ENCODE peak calls at places on chromosome 12, in eight cellular contexts. One of them, this sample, is unnamed.

GRCh38 chr12:14910090-14910915 is 24.6 kb upstream of the MGP start:
- DNase-seq in IMR-90: peak
- DNase-seq in left ventricle myocardium inferior: no peak
- DNase-seq in H9: no peak
- DNase-seq in foreskin keratinocyte: peak
- DNase-seq in right cardiac atrium: no peak
- DNase-seq in lower lobe of right lung: no peak
- DNase-seq in pancreas: no peak
- DNase-seq in this sample: no peak

GRCh38 chr12:92108651-92109050 is 37.0 kb downstream of the BTG1 start:
- DNase-seq in foreskin keratinocyte: no peak
- DNase-seq in right cardiac atrium: no peak
- DNase-seq in IMR-90: peak
- DNase-seq in pancreas: no peak
- DNase-seq in lower lobe of right lung: peak
- DNase-seq in left ventricle myocardium inferior: no peak
- DNase-seq in H9: no peak
- DNase-seq in this sample: peak

GRCh38 chr12:101670007-101670671 is 27.3 kb upstream of the CHPT1 start:
- DNase-seq in lower lobe of right lung: no peak
- DNase-seq in left ventricle myocardium inferior: no peak
- DNase-seq in IMR-90: peak
- DNase-seq in pancreas: no peak
- DNase-seq in H9: no peak
- DNase-seq in right cardiac atrium: no peak
- DNase-seq in foreskin keratinocyte: peak
- DNase-seq in this sample: peak

GRCh38 chr12:62930546-62931425 is 4.2 kb downstream of the PPM1H start:
- DNase-seq in H9: no peak
- DNase-seq in right cardiac atrium: no peak
- DNase-seq in left ventricle myocardium inferior: no peak
- DNase-seq in foreskin keratinocyte: no peak
- DNase-seq in pancreas: no peak
- DNase-seq in IMR-90: peak
- DNase-seq in lower lobe of right lung: no peak
- DNase-seq in this sample: no peak

GRCh38 chr12:59736359-59736758 is 140.5 kb downstream of the SLC16A7 start:
- DNase-seq in left ventricle myocardium inferior: no peak
- DNase-seq in lower lobe of right lung: no peak
- DNase-seq in H9: no peak
- DNase-seq in pancreas: no peak
- DNase-seq in IMR-90: no peak
- DNase-seq in foreskin keratinocyte: no peak
- DNase-seq in right cardiac atrium: no peak
- DNase-seq in this sample: no peak

GRCh38 chr12:92365836-92366235 is 220.2 kb upstream of the BTG1 start:
- DNase-seq in H9: no peak
- DNase-seq in IMR-90: no peak
- DNase-seq in pancreas: no peak
- DNase-seq in foreskin keratinocyte: no peak
- DNase-seq in left ventricle myocardium inferior: no peak
- DNase-seq in right cardiac atrium: no peak
- DNase-seq in lower lobe of right lung: no peak
- DNase-seq in this sample: no peak

GRCh38 chr12:107955966-107956643 is 173.0 kb upstream of the WSCD2 start:
- DNase-seq in pancreas: no peak
- DNase-seq in left ventricle myocardium inferior: no peak
- DNase-seq in right cardiac atrium: no peak
- DNase-seq in IMR-90: no peak
- DNase-seq in H9: no peak
- DNase-seq in lower lobe of right lung: no peak
- DNase-seq in foreskin keratinocyte: no peak
- DNase-seq in this sample: no peak

GRCh38 chr12:72028966-72029365 is 90.3 kb downstream of the TPH2 start:
- DNase-seq in pancreas: no peak
- DNase-seq in foreskin keratinocyte: no peak
- DNase-seq in right cardiac atrium: no peak
- DNase-seq in lower lobe of right lung: no peak
- DNase-seq in left ventricle myocardium inferior: no peak
- DNase-seq in H9: no peak
- DNase-seq in IMR-90: no peak
- DNase-seq in this sample: no peak

GRCh38 chr12:113370923-113371682 is 12.7 kb downstream of the PLBD2 start:
- DNase-seq in H9: no peak
- DNase-seq in foreskin keratinocyte: no peak
- DNase-seq in pancreas: no peak
- DNase-seq in IMR-90: no peak
- DNase-seq in left ventricle myocardium inferior: no peak
- DNase-seq in right cardiac atrium: no peak
- DNase-seq in lower lobe of right lung: no peak
- DNase-seq in this sample: no peak

GRCh38 chr12:109728921-109729836 is 15.6 kb downstream of the FAM222A start:
- DNase-seq in left ventricle myocardium inferior: peak
- DNase-seq in pancreas: peak
- DNase-seq in lower lobe of right lung: peak
- DNase-seq in H9: peak
- DNase-seq in IMR-90: no peak
- DNase-seq in right cardiac atrium: no peak
- DNase-seq in foreskin keratinocyte: no peak
- DNase-seq in this sample: no peak

GRCh38 chr12:123119808-123120207 is 31.1 kb downstream of the PITPNM2 start:
- DNase-seq in right cardiac atrium: no peak
- DNase-seq in pancreas: no peak
- DNase-seq in foreskin keratinocyte: no peak
- DNase-seq in lower lobe of right lung: no peak
- DNase-seq in IMR-90: no peak
- DNase-seq in H9: no peak
- DNase-seq in left ventricle myocardium inferior: no peak
- DNase-seq in this sample: no peak

GRCh38 chr12:108231909-108232434 is 102.9 kb downstream of the WSCD2 start:
- DNase-seq in pancreas: no peak
- DNase-seq in H9: no peak
- DNase-seq in foreskin keratinocyte: no peak
- DNase-seq in right cardiac atrium: no peak
- DNase-seq in left ventricle myocardium inferior: no peak
- DNase-seq in IMR-90: no peak
- DNase-seq in lower lobe of right lung: no peak
- DNase-seq in this sample: no peak

GRCh38 chr12:23630524-23630923 is 318.9 kb downstream of the SOX5 start:
- DNase-seq in IMR-90: no peak
- DNase-seq in pancreas: no peak
- DNase-seq in foreskin keratinocyte: no peak
- DNase-seq in right cardiac atrium: no peak
- DNase-seq in left ventricle myocardium inferior: no peak
- DNase-seq in H9: no peak
- DNase-seq in lower lobe of right lung: no peak
- DNase-seq in this sample: no peak
- H3K27ac ChIP-seq in IMR-90: no peak
- H3K27ac ChIP-seq in pancreas: no peak
- H3K27ac ChIP-seq in foreskin keratinocyte: no peak
- H3K27ac ChIP-seq in right cardiac atrium: no peak
- H3K27ac ChIP-seq in left ventricle myocardium inferior: no peak
- H3K27ac ChIP-seq in H9: no peak
- H3K27ac ChIP-seq in lower lobe of right lung: no peak
- H3K27ac ChIP-seq in this sample: no peak

GRCh38 chr12:120363274-120363855 is 5.6 kb downstream of the MSI1 start:
- DNase-seq in left ventricle myocardium inferior: no peak
- DNase-seq in lower lobe of right lung: no peak
- DNase-seq in right cardiac atrium: no peak
- DNase-seq in pancreas: no peak
- DNase-seq in foreskin keratinocyte: no peak
- DNase-seq in H9: no peak
- DNase-seq in IMR-90: no peak
- DNase-seq in this sample: no peak

GRCh38 chr12:120364487-120364886 is 4.5 kb downstream of the MSI1 start:
- DNase-seq in pancreas: no peak
- DNase-seq in right cardiac atrium: no peak
- DNase-seq in lower lobe of right lung: no peak
- DNase-seq in left ventricle myocardium inferior: no peak
- DNase-seq in H9: no peak
- DNase-seq in IMR-90: no peak
- DNase-seq in foreskin keratinocyte: no peak
- DNase-seq in this sample: no peak

GRCh38 chr12:120359159-120359527 is 9.8 kb downstream of the MSI1 start:
- DNase-seq in foreskin keratinocyte: no peak
- DNase-seq in IMR-90: no peak
- DNase-seq in right cardiac atrium: no peak
- DNase-seq in left ventricle myocardium inferior: no peak
- DNase-seq in pancreas: no peak
- DNase-seq in lower lobe of right lung: no peak
- DNase-seq in H9: no peak
- DNase-seq in this sample: no peak

GRCh38 chr12:120362516-120363273 is 6.3 kb downstream of the MSI1 start:
- DNase-seq in pancreas: no peak
- DNase-seq in foreskin keratinocyte: no peak
- DNase-seq in right cardiac atrium: no peak
- DNase-seq in IMR-90: no peak
- DNase-seq in left ventricle myocardium inferior: no peak
- DNase-seq in lower lobe of right lung: no peak
- DNase-seq in H9: no peak
- DNase-seq in this sample: no peak

GRCh38 chr12:120361506-120362208 is 7.3 kb downstream of the MSI1 start:
- DNase-seq in right cardiac atrium: peak
- DNase-seq in lower lobe of right lung: no peak
- DNase-seq in pancreas: peak
- DNase-seq in left ventricle myocardium inferior: peak
- DNase-seq in H9: peak
- DNase-seq in IMR-90: peak
- DNase-seq in foreskin keratinocyte: peak
- DNase-seq in this sample: peak
- H3K27ac ChIP-seq in right cardiac atrium: no peak
- H3K27ac ChIP-seq in lower lobe of right lung: no peak
- H3K27ac ChIP-seq in pancreas: no peak
- H3K27ac ChIP-seq in left ventricle myocardium inferior: peak
- H3K27ac ChIP-seq in H9: no peak
- H3K27ac ChIP-seq in IMR-90: no peak
- H3K27ac ChIP-seq in foreskin keratinocyte: no peak
- H3K27ac ChIP-seq in this sample: no peak

GRCh38 chr12:50932787-50933280 is 19.5 kb upstream of the HIGD1C start:
- DNase-seq in left ventricle myocardium inferior: no peak
- DNase-seq in IMR-90: no peak
- DNase-seq in pancreas: no peak
- DNase-seq in lower lobe of right lung: no peak
- DNase-seq in H9: no peak
- DNase-seq in right cardiac atrium: no peak
- DNase-seq in foreskin keratinocyte: no peak
- DNase-seq in this sample: no peak

GRCh38 chr12:50933459-50934124 is 18.8 kb upstream of the HIGD1C start:
- DNase-seq in lower lobe of right lung: no peak
- DNase-seq in pancreas: no peak
- DNase-seq in right cardiac atrium: no peak
- DNase-seq in IMR-90: no peak
- DNase-seq in foreskin keratinocyte: peak
- DNase-seq in left ventricle myocardium inferior: no peak
- DNase-seq in H9: no peak
- DNase-seq in this sample: no peak

GRCh38 chr12:50936821-50937220 is 15.5 kb upstream of the HIGD1C start:
- DNase-seq in H9: no peak
- DNase-seq in lower lobe of right lung: no peak
- DNase-seq in right cardiac atrium: no peak
- DNase-seq in left ventricle myocardium inferior: no peak
- DNase-seq in pancreas: no peak
- DNase-seq in IMR-90: no peak
- DNase-seq in foreskin keratinocyte: no peak
- DNase-seq in this sample: no peak

GRCh38 chr12:50934371-50934851 is 17.9 kb upstream of the HIGD1C start:
- DNase-seq in lower lobe of right lung: no peak
- DNase-seq in pancreas: no peak
- DNase-seq in IMR-90: no peak
- DNase-seq in left ventricle myocardium inferior: no peak
- DNase-seq in right cardiac atrium: no peak
- DNase-seq in foreskin keratinocyte: peak
- DNase-seq in H9: no peak
- DNase-seq in this sample: no peak

GRCh38 chr12:50934981-50935807 is 17.1 kb upstream of the HIGD1C start:
- DNase-seq in H9: no peak
- DNase-seq in lower lobe of right lung: no peak
- DNase-seq in foreskin keratinocyte: peak
- DNase-seq in pancreas: no peak
- DNase-seq in right cardiac atrium: no peak
- DNase-seq in IMR-90: peak
- DNase-seq in left ventricle myocardium inferior: no peak
- DNase-seq in this sample: peak
- H3K27ac ChIP-seq in H9: no peak
- H3K27ac ChIP-seq in lower lobe of right lung: peak
- H3K27ac ChIP-seq in foreskin keratinocyte: no peak
- H3K27ac ChIP-seq in pancreas: peak
- H3K27ac ChIP-seq in right cardiac atrium: peak
- H3K27ac ChIP-seq in IMR-90: peak
- H3K27ac ChIP-seq in left ventricle myocardium inferior: peak
- H3K27ac ChIP-seq in this sample: peak

GRCh38 chr12:124426594-124427550 is 132.0 kb downstream of the RFLNA start:
- DNase-seq in left ventricle myocardium inferior: no peak
- DNase-seq in foreskin keratinocyte: no peak
- DNase-seq in H9: no peak
- DNase-seq in IMR-90: no peak
- DNase-seq in right cardiac atrium: no peak
- DNase-seq in lower lobe of right lung: no peak
- DNase-seq in pancreas: no peak
- DNase-seq in this sample: no peak
- H3K27ac ChIP-seq in left ventricle myocardium inferior: peak
- H3K27ac ChIP-seq in foreskin keratinocyte: no peak
- H3K27ac ChIP-seq in H9: no peak
- H3K27ac ChIP-seq in IMR-90: no peak
- H3K27ac ChIP-seq in right cardiac atrium: no peak
- H3K27ac ChIP-seq in lower lobe of right lung: peak
- H3K27ac ChIP-seq in pancreas: no peak
- H3K27ac ChIP-seq in this sample: no peak

GRCh38 chr12:54010972-54011664 is 2.3 kb downstream of the HOXC8 start:
- DNase-seq in IMR-90: no peak
- DNase-seq in foreskin keratinocyte: no peak
- DNase-seq in lower lobe of right lung: no peak
- DNase-seq in pancreas: no peak
- DNase-seq in right cardiac atrium: no peak
- DNase-seq in H9: no peak
- DNase-seq in left ventricle myocardium inferior: no peak
- DNase-seq in this sample: no peak
- H3K27ac ChIP-seq in IMR-90: no peak
- H3K27ac ChIP-seq in foreskin keratinocyte: no peak
- H3K27ac ChIP-seq in lower lobe of right lung: no peak
- H3K27ac ChIP-seq in pancreas: no peak
- H3K27ac ChIP-seq in right cardiac atrium: no peak
- H3K27ac ChIP-seq in H9: no peak
- H3K27ac ChIP-seq in left ventricle myocardium inferior: no peak
- H3K27ac ChIP-seq in this sample: no peak

DNA sequence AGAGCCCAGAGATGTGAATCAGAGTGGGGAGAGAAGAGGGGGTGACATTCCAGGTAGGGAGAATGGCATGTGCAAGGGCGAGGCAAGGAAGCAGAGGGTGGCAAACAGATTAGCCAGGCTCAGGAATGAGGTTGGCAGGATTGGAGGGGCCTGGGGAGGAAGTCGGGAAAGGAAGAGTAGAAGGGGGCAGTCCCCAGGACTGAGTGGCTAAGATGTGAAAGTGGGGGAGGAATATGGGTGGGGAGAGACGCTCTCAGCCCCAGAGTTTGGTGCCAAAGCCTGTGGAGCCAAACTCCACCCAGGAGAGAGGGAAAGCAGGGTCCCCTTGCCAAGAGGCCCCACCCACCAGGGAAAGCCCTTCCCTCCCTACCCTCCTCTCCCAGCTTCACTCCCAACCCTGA is 5.5 kb upstream of the HDAC7 start:
- DNase-seq in right cardiac atrium: peak
- DNase-seq in lower lobe of right lung: peak
- DNase-seq in H9: no peak
- DNase-seq in IMR-90: no peak
- DNase-seq in foreskin keratinocyte: no peak
- DNase-seq in left ventricle myocardium inferior: peak
- DNase-seq in pancreas: no peak
- DNase-seq in this sample: no peak
- H3K27ac ChIP-seq in right cardiac atrium: peak
- H3K27ac ChIP-seq in lower lobe of right lung: peak
- H3K27ac ChIP-seq in H9: no peak
- H3K27ac ChIP-seq in IMR-90: no peak
- H3K27ac ChIP-seq in foreskin keratinocyte: no peak
- H3K27ac ChIP-seq in left ventricle myocardium inferior: peak
- H3K27ac ChIP-seq in pancreas: peak
- H3K27ac ChIP-seq in this sample: no peak

This sample was measured in AG04450.